ENCODE peak calls at places on chromosomes 16 and 17, in four cellular contexts. N, B, H and X are unnamed samples.
A peak's percentile ranks its signal among the peaks of the same experiment; 100 is the strongest.

GRCh38 chr16:66581246-66581952 is 2.1 kb downstream of the CMTM2 start:
- DNase-seq in B (no peak), N (no peak), H (peak; percentile 12), X (peak; percentile 50)

GRCh38 chr16:68512742-68513141 is 26.3 kb upstream of the ZFP90 start:
- DNase-seq in N (no peak), B (no peak), H (no peak), X (no peak)

GRCh38 chr17:61203765-61204164 is 195.9 kb upstream of the TBX2 start:
- DNase-seq in B (no peak), N (no peak), H (no peak), X (no peak)

GRCh38 chr17:82036634-82037112 is 824 bp downstream of the DCXR start:
- DNase-seq in B (no peak), N (no peak), H (no peak), X (no peak)

GRCh38 chr17:49633762-49634486 is 44.0 kb downstream of the SPOP start:
- DNase-seq in B (no peak), H (no peak), N (no peak), X (no peak)

GRCh38 chr17:68184816-68185436 is 62.9 kb upstream of the AMZ2 start:
- DNase-seq in N (no peak), B (no peak), H (no peak), X (no peak)

GRCh38 chr17:40364121-40364861 is at the start of gene GJD3:
- DNase-seq in B (no peak), H (no peak), N (no peak), X (no peak)

GRCh38 chr17:50953831-50954601 is 87.9 kb upstream of the TOB1 start:
- DNase-seq in H (peak; percentile 85), B (no peak), N (no peak), X (no peak)

GRCh38 chr17:3968886-3969524 is 4.8 kb upstream of the ATP2A3 start:
- DNase-seq in N (no peak), H (no peak), B (no peak), X (no peak)

GRCh38 chr16:73154063-73154870 is 106.3 kb upstream of the ZFHX3 start:
- DNase-seq in B (no peak), H (no peak), N (no peak), X (no peak)

GRCh38 chr17:72387487-72387886 is 266.7 kb downstream of the SOX9 start:
- DNase-seq in N (no peak), H (no peak), B (no peak), X (no peak)

GRCh38 chr17:8087075-8087941 is at the start of gene ALOX12B:
- DNase-seq in B (no peak), N (no peak), H (peak; percentile 41), X (no peak)

GRCh38 chr17:4445731-4446130 is 12.0 kb downstream of the SPNS3 start:
- DNase-seq in N (no peak), B (no peak), H (no peak), X (no peak)

GRCh38 chr16:684961-685696 is 995 bp upstream of the JMJD8 start:
- DNase-seq in H (no peak), B (no peak), N (no peak), X (no peak)

GRCh38 chr16:68105611-68106010 is 20.4 kb downstream of the NFATC3 start:
- DNase-seq in B (no peak), N (no peak), H (no peak), X (no peak)

GRCh38 chr17:2138318-2138717 is 83.4 kb downstream of the HIC1 start:
- DNase-seq in B (peak; percentile 37), N (peak; percentile 60), H (no peak), X (no peak)

GRCh38 chr16:84514874-84515835 is 10.7 kb upstream of the MEAK7 start:
- DNase-seq in B (peak; percentile 63), N (peak; percentile 96), H (no peak), X (no peak)

GRCh38 chr17:9237661-9238301 is 216.5 kb downstream of the NTN1 start:
- DNase-seq in N (no peak), H (no peak), B (no peak), X (no peak)

GRCh38 chr16:58670946-58671583 is 13.5 kb downstream of the SLC38A7 start:
- DNase-seq in B (no peak), H (no peak), N (no peak), X (no peak)

GRCh38 chr16:11109551-11109950 is 146.5 kb downstream of the SOCS1 start:
- DNase-seq in N (no peak), H (no peak), B (no peak), X (no peak)

GRCh38 chr16:78460428-78460827 is 361.0 kb downstream of the WWOX start:
- DNase-seq in N (no peak), B (no peak), H (no peak), X (no peak)

GRCh38 chr16:19505600-19506303 is 16.1 kb downstream of the GDE1 start:
- DNase-seq in H (no peak), B (no peak), N (no peak), X (peak; percentile 37)

GRCh38 chr17:49012893-49013255 is 15.7 kb downstream of the IGF2BP1 start:
- DNase-seq in H (no peak), B (no peak), N (no peak), X (no peak)

GRCh38 chr17:40921026-40921425 is 16.4 kb downstream of the KRT23 start:
- DNase-seq in N (no peak), B (no peak), H (peak; percentile 41), X (no peak)

GRCh38 chr16:11407047-11407982 is 62.1 kb downstream of the RMI2 start:
- DNase-seq in B (peak; percentile 65), H (peak; percentile 65), N (peak; percentile 45), X (no peak)

GRCh38 chr17:77869665-77870132 is 88.8 kb upstream of the TNRC6C start:
- DNase-seq in H (no peak), N (peak; percentile 87), B (no peak), X (no peak)

GRCh38 chr16:27097671-27098275 is 31.0 kb downstream of the C16orf82 start:
- DNase-seq in N (no peak), B (no peak), H (no peak), X (no peak)

GRCh38 chr17:36599546-36600250 is 1.7 kb upstream of the MRM1 start:
- DNase-seq in B (no peak), H (no peak), N (no peak), X (peak; percentile 75)

GRCh38 chr16:81315271-81316175 is 761 bp downstream of the GAN start:
- DNase-seq in N (no peak), B (peak; percentile 62), H (peak; percentile 62), X (no peak)

GRCh38 chr16:65532218-65532617 is 410.4 kb upstream of the CDH11 start:
- DNase-seq in N (no peak), H (no peak), B (no peak), X (peak; percentile 31)

GRCh38 chr16:30876867-30877266 is 17.0 kb downstream of the BCL7C start:
- DNase-seq in H (no peak), B (no peak), N (no peak), X (no peak)

GRCh38 chr17:75034236-75034908 is 12.4 kb downstream of the ATP5PD start:
- DNase-seq in N (peak; percentile 88), B (peak; percentile 89), H (peak; percentile 91), X (peak; percentile 98)

GRCh38 chr17:4007346-4008081 is 43.3 kb upstream of the ATP2A3 start:
- DNase-seq in N (no peak), H (no peak), B (peak; percentile 30), X (no peak)

GRCh38 chr16:8762254-8762653 is 35.2 kb downstream of the TMEM186 start:
- DNase-seq in B (no peak), N (no peak), H (no peak), X (no peak)

GRCh38 chr17:79036609-79037008 is 12.6 kb downstream of the C1QTNF1 start:
- DNase-seq in H (peak; percentile 91), N (no peak), B (no peak), X (no peak)

GRCh38 chr17:19579867-19580565 is 46.4 kb downstream of the SLC47A1 start:
- DNase-seq in B (peak; percentile 31), N (no peak), H (no peak), X (no peak)

GRCh38 chr16:65034915-65035314 is 86.9 kb downstream of the CDH11 start:
- DNase-seq in H (no peak), N (no peak), B (no peak), X (no peak)

DNA sequence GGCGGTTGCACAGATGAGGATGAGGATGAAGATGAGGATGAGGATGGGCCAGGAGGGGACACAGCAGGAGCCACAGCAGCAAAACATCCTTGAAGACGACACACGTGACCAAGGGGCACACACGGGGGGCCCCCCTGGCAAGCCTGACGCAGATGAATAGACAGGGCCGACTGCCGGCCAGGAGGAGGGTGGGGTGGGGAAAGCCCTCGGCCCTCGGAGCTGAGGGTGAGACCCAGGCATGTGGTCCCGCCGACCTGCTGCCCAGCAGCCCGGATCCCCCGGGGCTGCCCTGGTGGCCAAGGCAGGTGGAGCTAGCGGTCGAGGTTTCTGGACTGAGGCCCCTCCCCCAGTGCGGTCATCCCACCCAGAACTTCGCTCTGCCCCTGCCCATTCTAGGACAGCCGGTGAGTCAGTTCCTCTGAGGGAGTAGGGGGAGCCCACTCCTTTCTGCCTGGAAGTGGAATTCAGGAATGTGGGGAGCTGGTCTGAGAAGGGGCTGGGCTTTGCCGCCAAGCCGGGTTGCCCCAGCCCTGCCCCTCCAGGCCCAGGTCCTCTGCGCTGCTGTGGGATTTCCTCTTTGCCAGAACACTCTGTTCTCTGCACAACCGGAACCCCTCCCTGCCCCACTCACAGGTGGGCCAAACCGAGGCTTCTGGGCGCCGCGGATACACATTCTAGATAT is 9.9 kb downstream of the CYGB start:
- DNase-seq in N (no peak), B (no peak), H (peak; percentile 62), X (no peak)
- H3K4me3 ChIP-seq in N (no peak overlapping the region), B (no peak overlapping the region), H (no peak overlapping the region), X (no peak overlapping the region)

DNA sequence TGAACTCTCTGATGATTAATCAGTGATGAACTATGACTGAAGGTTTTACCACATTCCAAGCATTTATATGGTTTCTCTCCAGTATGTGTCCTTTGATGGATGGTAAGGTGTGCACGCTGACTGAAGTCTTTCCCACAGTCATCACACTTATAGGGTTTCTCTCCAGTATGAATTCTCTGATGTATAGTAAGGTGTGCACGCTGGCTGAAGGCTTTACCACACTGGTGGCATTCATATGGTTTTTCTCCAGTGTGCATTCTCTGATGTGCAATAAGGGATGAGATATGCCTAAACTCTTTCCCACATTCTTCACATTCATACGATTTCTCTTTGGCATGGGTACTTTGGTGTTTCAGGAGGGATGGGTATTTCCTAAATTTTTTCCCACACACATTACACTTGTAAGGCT is 16.4 kb downstream of the ZNF287 start:
- DNase-seq in H (no peak), B (no peak), N (no peak), X (no peak)
- H3K9me3 ChIP-seq in H (peaks cover 63% of the 10 kb centered on the region), B (peaks cover 3% of the 10 kb centered on the region), N (peaks cover 37% of the 10 kb centered on the region), X (peaks cover 20% of the 10 kb centered on the region)

GRCh38 chr16:71853413-71853812 is 7.6 kb downstream of the ATXN1L start:
- DNase-seq in N (no peak), H (no peak), B (no peak), X (no peak)
- H3K4me3 ChIP-seq in N (peak overlapping the region; percentile 17), H (no peak overlapping the region), B (no peak overlapping the region), X (no peak overlapping the region)

DNA sequence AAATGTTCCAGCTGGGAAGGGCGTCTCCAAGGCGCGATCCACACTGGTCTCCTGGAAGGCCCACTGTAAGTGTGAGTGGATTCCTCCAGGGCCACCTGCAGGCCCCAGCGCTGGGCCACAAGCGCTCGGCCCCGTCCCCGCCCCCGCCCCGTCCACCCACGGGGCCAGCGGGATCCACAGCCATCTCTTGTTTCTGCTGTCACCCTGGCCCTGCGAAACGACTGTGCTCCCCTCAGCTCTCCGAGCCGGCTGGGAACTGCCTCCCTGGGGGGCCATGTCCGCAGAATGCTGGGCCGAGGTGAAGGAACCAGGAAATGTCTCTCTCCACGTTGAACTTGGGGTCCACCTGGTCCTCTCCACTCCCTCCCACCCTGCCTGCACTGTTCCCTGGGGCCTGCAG is 1955.2 kb downstream of the TP53TG3F start:
- DNase-seq in B (no peak), N (no peak), H (no peak), X (no peak)
- H3K9me3 ChIP-seq in B (peaks cover 2% of the 10 kb centered on the region), N (no peaks in the 10 kb centered on the region), H (peaks cover 15% of the 10 kb centered on the region), X (peaks cover 18% of the 10 kb centered on the region)